ENCODE peak calls at places on chromosomes 12 and 14, in four cellular contexts. One of them, this sample, is unnamed.

GRCh38 chr12:22340143-22340542 is 5.6 kb upstream of the ST8SIA1 start:
- DNase-seq in K562: no peak
- DNase-seq in HepG2: no peak
- DNase-seq in HCT116: no peak
- DNase-seq in this sample: no peak

GRCh38 chr12:107537464-107538119 is 148.0 kb upstream of the PWP1 start:
- DNase-seq in K562: no peak
- DNase-seq in HepG2: no peak
- DNase-seq in HCT116: no peak
- DNase-seq in this sample: no peak

GRCh38 chr12:53300187-53300586 is 692 bp downstream of the MYG1 start:
- DNase-seq in HepG2: no peak
- DNase-seq in K562: no peak
- DNase-seq in HCT116: no peak
- DNase-seq in this sample: no peak

GRCh38 chr12:109737631-109738030 is 24.0 kb downstream of the FAM222A start:
- DNase-seq in HCT116: no peak
- DNase-seq in HepG2: peak; percentile 70
- DNase-seq in K562: no peak
- DNase-seq in this sample: no peak

GRCh38 chr12:124698211-124698997 is 131.0 kb upstream of the NCOR2 start:
- DNase-seq in HCT116: no peak
- DNase-seq in HepG2: no peak
- DNase-seq in K562: no peak
- DNase-seq in this sample: no peak

GRCh38 chr14:99884834-99885648 is 91.8 kb downstream of the EML1 start:
- DNase-seq in HepG2: peak; percentile 52
- DNase-seq in HCT116: peak; percentile 40
- DNase-seq in K562: peak; percentile 52
- DNase-seq in this sample: peak; percentile 30

GRCh38 chr12:109552971-109553370 is 20.3 kb downstream of the MMAB start:
- DNase-seq in HCT116: no peak
- DNase-seq in HepG2: no peak
- DNase-seq in K562: no peak
- DNase-seq in this sample: no peak

GRCh38 chr12:120687570-120688289 is 781 bp downstream of the MLEC start:
- DNase-seq in HepG2: no peak
- DNase-seq in K562: peak; percentile 61
- DNase-seq in HCT116: no peak
- DNase-seq in this sample: no peak

GRCh38 chr12:92552412-92553108 is 150.2 kb upstream of the PLEKHG7 start:
- DNase-seq in HepG2: no peak
- DNase-seq in K562: peak; percentile 35
- DNase-seq in HCT116: no peak
- DNase-seq in this sample: no peak

GRCh38 chr12:51390457-51391046 is 654 bp downstream of the GALNT6 start:
- DNase-seq in HepG2: no peak
- DNase-seq in K562: no peak
- DNase-seq in HCT116: no peak
- DNase-seq in this sample: no peak

GRCh38 chr12:84658877-84659276 is 253.7 kb downstream of the SLC6A15 start:
- DNase-seq in HepG2: no peak
- DNase-seq in K562: no peak
- DNase-seq in HCT116: no peak
- DNase-seq in this sample: no peak

GRCh38 chr12:102169922-102170698 is 27.5 kb downstream of the PMCH start:
- DNase-seq in HepG2: peak; percentile 9
- DNase-seq in K562: peak; percentile 52
- DNase-seq in HCT116: peak; percentile 4
- DNase-seq in this sample: peak; percentile 24

DNA sequence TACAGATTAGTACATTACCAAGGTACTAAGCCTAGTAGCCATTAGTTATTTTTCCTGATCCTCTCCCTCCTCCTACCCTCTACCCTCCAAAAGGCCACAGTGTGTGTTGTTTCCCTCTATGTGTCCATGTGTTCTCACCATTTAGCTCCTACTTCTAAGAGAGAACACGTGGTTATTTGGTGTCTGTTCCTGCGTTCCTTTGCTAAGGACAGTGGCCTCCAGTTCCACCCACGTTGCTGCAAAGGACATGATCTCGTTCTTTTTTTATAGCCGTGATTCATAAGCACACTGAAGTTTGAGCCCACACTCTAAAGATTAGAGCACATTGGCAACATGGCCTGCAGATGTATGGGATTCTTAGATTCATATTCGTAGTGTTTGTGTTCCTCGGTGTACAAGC is 8.0 kb upstream of the STX2 start:
- DNase-seq in HepG2: no peak
- DNase-seq in K562: no peak
- DNase-seq in HCT116: no peak
- DNase-seq in this sample: no peak
- TF ChIP-seq TCF7L2 in HepG2: no peak
- TF ChIP-seq TCF7L2 in K562: no peak
- TF ChIP-seq TCF7L2 in HCT116: no peak
- TF ChIP-seq TCF7L2 in this sample: no peak

DNA sequence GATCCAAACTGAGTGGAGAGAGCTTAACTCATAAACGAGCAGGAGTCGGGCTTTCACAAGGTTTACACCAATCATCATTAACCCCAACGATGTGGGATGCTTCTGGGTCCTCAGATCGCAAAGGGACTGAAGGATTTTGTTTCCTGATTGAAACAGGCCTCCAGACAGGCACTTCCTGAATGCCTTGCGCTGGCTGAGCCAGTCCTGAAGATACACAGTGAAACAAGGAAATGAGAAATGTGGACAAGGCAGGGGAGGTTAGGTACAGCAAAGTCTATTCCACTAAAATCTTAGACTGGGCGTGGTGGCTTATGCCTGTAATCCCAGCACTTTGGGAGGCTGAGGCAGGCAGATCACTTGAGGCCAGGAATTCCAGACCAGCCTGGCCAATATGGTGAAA is 30.7 kb downstream of the RBM19 start:
- DNase-seq in K562: no peak
- DNase-seq in HepG2: no peak
- DNase-seq in HCT116: no peak
- DNase-seq in this sample: no peak
- TF ChIP-seq TCF7L2 in K562: no peak
- TF ChIP-seq TCF7L2 in HepG2: no peak
- TF ChIP-seq TCF7L2 in HCT116: no peak
- TF ChIP-seq TCF7L2 in this sample: no peak

GRCh38 chr14:50402965-50403364 is 6.3 kb upstream of the CDKL1 start:
- DNase-seq in K562: no peak
- DNase-seq in HepG2: no peak
- DNase-seq in HCT116: no peak
- DNase-seq in this sample: no peak
- TF ChIP-seq TCF7L2 in K562: no peak
- TF ChIP-seq TCF7L2 in HepG2: no peak
- TF ChIP-seq TCF7L2 in HCT116: no peak
- TF ChIP-seq TCF7L2 in this sample: no peak

DNA sequence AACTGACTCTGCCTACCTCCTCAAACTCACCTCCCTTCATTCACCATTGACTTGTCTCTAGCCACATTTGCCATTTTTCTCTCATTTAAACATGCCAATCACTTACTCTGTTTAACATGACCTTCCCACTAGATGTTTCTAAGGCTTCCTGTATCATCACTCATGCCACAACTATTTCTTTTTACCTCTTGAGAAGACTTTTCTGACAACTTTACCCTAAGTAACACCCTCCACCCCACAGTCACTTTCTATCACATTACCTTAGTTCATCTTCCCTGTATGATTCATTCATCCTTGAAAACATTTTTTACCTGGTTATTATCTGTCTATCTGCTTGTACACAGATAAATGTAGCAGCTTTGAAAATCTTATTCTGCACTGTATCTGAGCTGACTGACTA is 19.4 kb downstream of the PLCZ1 start:
- DNase-seq in HepG2: no peak
- DNase-seq in K562: no peak
- DNase-seq in HCT116: no peak
- DNase-seq in this sample: no peak
- TF ChIP-seq TCF7L2 in HepG2: no peak
- TF ChIP-seq TCF7L2 in K562: no peak
- TF ChIP-seq TCF7L2 in HCT116: no peak
- TF ChIP-seq TCF7L2 in this sample: no peak

DNA sequence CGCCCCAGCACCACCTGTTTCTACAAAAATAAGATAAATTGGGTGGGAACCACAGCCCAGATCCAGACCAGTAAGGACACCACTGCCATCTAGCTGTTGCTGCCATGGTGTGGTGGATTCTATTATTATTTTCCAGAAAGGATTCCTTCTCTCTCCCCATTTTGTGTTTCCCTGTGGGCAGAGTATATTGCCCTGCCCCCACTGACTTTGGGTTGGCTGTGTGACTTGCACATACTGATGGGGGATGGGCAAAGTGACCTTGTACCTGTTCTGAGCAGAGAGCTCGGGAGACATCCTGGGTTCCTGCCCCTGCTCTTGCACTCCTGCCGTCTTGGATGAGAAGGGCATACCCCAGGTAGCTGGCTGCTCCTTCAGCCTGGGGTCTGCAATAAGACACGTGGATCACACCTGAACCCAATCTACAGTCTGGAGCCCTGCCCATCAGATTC is 24.3 kb downstream of the MOAP1 start:
- DNase-seq in HepG2: no peak
- DNase-seq in K562: peak; percentile 70
- DNase-seq in HCT116: peak; percentile 21
- DNase-seq in this sample: no peak
- TF ChIP-seq TCF7L2 in HepG2: no peak
- TF ChIP-seq TCF7L2 in K562: no peak
- TF ChIP-seq TCF7L2 in HCT116: no peak
- TF ChIP-seq TCF7L2 in this sample: no peak

DNA sequence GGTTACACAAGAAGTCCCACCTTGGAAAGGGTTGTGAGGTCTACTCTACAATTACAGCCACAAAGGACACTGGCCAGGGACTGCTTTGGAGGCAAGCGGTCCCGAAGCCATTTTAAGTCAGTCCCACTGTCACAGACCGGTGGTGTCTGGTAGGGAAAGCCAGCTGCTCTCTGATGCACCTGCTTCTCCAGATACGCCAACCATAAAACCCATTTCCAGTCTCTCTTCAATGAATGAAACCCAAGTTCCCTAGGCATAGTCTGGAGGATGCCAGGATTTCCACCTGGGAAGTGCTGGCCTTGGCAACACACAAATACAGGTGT is 32.6 kb downstream of the SYNE3 start:
- DNase-seq in K562: no peak
- DNase-seq in HCT116: no peak
- DNase-seq in HepG2: no peak
- DNase-seq in this sample: no peak
- TF ChIP-seq TCF7L2 in K562: no peak
- TF ChIP-seq TCF7L2 in HCT116: no peak
- TF ChIP-seq TCF7L2 in HepG2: no peak
- TF ChIP-seq TCF7L2 in this sample: no peak

GRCh38 chr12:77366616-77367015 is 301.2 kb upstream of the E2F7 start:
- DNase-seq in HepG2: no peak
- DNase-seq in K562: no peak
- DNase-seq in HCT116: no peak
- DNase-seq in this sample: no peak
- TF ChIP-seq TCF7L2 in HepG2: no peak
- TF ChIP-seq TCF7L2 in K562: no peak
- TF ChIP-seq TCF7L2 in HCT116: no peak
- TF ChIP-seq TCF7L2 in this sample: no peak

DNA sequence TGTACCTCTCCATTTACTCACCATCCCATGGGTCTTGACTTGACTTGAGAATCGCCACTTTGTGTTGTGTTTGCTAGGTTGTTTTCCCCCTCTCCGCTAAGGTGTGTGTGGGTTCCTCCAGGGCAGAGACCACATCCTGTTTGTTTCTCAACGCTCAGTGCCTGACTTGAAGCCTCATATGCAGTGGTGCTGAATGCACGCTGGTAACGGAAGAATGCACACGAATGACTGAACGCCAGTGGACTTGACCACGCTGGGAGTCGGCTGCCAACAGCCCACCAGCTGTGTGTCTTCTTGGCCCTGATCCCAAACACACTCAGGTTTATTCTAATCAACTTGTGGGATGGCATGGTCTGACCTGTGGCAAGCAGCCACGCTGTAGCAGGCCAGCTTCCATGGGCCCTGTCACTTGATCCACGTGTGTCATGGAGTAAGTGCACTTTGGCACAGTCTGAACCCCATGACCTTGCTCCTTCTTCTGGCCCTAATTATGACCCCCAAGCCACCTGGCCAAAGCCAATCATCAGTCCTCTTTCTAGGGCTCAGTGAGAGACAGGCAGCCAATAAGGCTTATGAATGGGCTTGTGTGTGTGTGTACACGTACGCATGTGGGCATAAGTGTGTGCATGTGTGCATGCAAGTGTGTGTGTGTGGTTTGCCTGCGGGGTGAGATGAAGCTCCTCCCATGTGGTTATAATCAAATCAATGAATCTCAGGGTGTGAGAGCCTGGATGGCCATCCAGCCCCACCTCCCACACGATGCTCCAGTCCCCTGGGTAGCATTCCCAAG is 6.3 kb upstream of the TC2N start:
- DNase-seq in HCT116: no peak
- DNase-seq in HepG2: no peak
- DNase-seq in K562: no peak
- DNase-seq in this sample: no peak
- TF ChIP-seq TCF7L2 in HCT116: no peak
- TF ChIP-seq TCF7L2 in HepG2: no peak
- TF ChIP-seq TCF7L2 in K562: no peak
- TF ChIP-seq TCF7L2 in this sample: no peak

GRCh38 chr14:45145214-45145613 is 9.5 kb downstream of the FANCM start:
- DNase-seq in K562: no peak
- DNase-seq in HCT116: no peak
- DNase-seq in HepG2: no peak
- DNase-seq in this sample: no peak
- TF ChIP-seq TCF7L2 in K562: no peak
- TF ChIP-seq TCF7L2 in HCT116: no peak
- TF ChIP-seq TCF7L2 in HepG2: no peak
- TF ChIP-seq TCF7L2 in this sample: no peak

This sample was measured in Panc1.